ENCODE peak calls at places on chromosomes 3 and 15, in seven cellular contexts. F, G, Z, I, Y, V and M are unnamed samples.

GRCh38 chr15:38620851-38621594 is 56.4 kb upstream of the RASGRP1 start:
- DNase-seq in F (no peak), G (no peak), Z (no peak), I (no peak), Y (no peak), V (no peak), M (no peak)

GRCh38 chr3:41357271-41357670 is 158.0 kb downstream of the CTNNB1 start:
- DNase-seq in F (no peak), G (no peak), Z (no peak), I (no peak), Y (no peak), V (no peak), M (no peak)

GRCh38 chr3:9168230-9168629 is 81.2 kb downstream of the SRGAP3 start:
- DNase-seq in F (peak; percentile 60), G (no peak), Z (no peak), I (peak; percentile 84), Y (no peak), V (no peak), M (no peak)

GRCh38 chr3:64248247-64248646 is 23.0 kb upstream of the PRICKLE2 start:
- DNase-seq in F (no peak), G (no peak), Z (no peak), I (peak; percentile 7), Y (no peak), V (no peak), M (no peak)

GRCh38 chr15:75648156-75649000 is 666 bp downstream of the SNX33 start:
- DNase-seq in F (peak; percentile 88), G (peak; percentile 56), Z (peak; percentile 53), I (no peak), Y (no peak), V (peak; percentile 48), M (no peak)

GRCh38 chr15:55590788-55591187 is 2.6 kb upstream of the PYGO1 start:
- DNase-seq in F (no peak), G (no peak), Z (no peak), I (no peak), Y (no peak), V (no peak), M (no peak)

GRCh38 chr15:57288926-57289650 is 87.2 kb upstream of the CGNL1 start:
- DNase-seq in F (no peak), G (no peak), Z (peak; percentile 18), I (no peak), Y (no peak), V (no peak), M (no peak)

GRCh38 chr3:48563382-48563918 is at the start of gene UCN2:
- DNase-seq in F (no peak), G (no peak), Z (peak; percentile 47), I (no peak), Y (peak; percentile 30), V (no peak), M (no peak)

GRCh38 chr15:91864669-91865068 is 11.2 kb downstream of the SLCO3A1 start:
- DNase-seq in F (no peak), G (no peak), Z (no peak), I (no peak), Y (no peak), V (no peak), M (no peak)

GRCh38 chr3:169342652-169343051 is 320.9 kb downstream of the MECOM start:
- DNase-seq in F (peak; percentile 21), G (no peak), Z (no peak), I (no peak), Y (peak; percentile 13), V (no peak), M (no peak)

GRCh38 chr3:135007622-135008021 is 212.6 kb downstream of the EPHB1 start:
- DNase-seq in F (no peak), G (no peak), Z (no peak), I (no peak), Y (no peak), V (no peak), M (no peak)

GRCh38 chr15:42674472-42674871 is 62.5 kb downstream of the CDAN1 start:
- DNase-seq in F (no peak), G (no peak), Z (no peak), I (no peak), Y (no peak), V (no peak), M (no peak)

GRCh38 chr15:89325039-89325803 is 9.4 kb downstream of the POLG start:
- DNase-seq in F (no peak), G (no peak), Z (no peak), I (no peak), Y (no peak), V (no peak), M (no peak)

DNA sequence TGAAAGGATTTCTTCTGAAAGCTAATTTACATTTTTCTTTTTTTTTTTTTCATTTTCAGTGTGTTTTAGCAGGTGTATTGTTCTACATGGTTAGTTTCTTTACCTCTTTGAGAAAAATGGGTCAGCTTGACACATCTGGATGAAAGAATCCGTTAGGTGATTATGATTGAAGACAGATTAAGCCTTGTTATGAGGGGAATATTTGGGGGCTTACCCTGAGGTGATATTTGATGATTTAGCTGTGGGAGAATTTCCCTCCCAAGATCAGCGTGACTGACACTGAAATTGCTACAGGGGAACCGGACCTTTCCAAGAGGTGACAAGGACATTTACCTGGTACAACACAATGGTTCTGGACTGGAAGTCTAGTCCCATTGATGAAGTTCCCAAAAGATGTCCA is 147.5 kb downstream of the NFKBIZ start:
- DNase-seq in F (no peak), G (no peak), Z (no peak), I (no peak), Y (no peak), V (no peak), M (no peak)
- H3K9me3 ChIP-seq in F (no peaks in the 10 kb centered on the region), G (no peaks in the 10 kb centered on the region), Z (no peaks in the 10 kb centered on the region), I (no peaks in the 10 kb centered on the region), Y (no peaks in the 10 kb centered on the region), V (no peaks in the 10 kb centered on the region), M (no peaks in the 10 kb centered on the region)

GRCh38 chr3:12719984-12720656 is 38.9 kb downstream of the TMEM40 start:
- DNase-seq in F (peak; percentile 93), G (peak; percentile 83), Z (peak; percentile 93), I (no peak), Y (peak; percentile 84), V (peak; percentile 76), M (peak; percentile 62)
- H3K4me3 ChIP-seq in F (no peak overlapping the region), G (peak overlapping the region; percentile 23), Z (peak overlapping the region; percentile 52), I (no peak overlapping the region), Y (peak overlapping the region; percentile 23), V (peak overlapping the region; percentile 32), M (peak overlapping the region; percentile 49)

DNA sequence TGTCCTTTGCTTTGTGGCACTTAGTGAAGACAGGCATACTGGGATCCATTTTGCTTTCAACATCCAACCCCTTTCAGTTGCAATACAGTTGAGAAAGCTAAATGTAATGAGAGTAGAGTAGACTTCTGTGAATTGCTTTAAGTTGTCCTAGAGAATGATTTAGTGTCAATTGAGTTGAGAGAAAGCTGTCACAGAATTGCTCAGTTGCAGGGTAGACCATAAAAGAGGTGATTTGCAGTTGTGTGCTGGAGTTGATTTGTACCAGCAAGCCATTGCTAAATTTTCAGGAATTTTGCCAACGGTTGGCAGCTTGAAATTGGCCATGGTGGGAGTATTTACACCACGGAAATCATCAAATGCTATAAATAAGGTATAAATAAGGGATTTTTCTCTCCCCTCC is 2.2 kb downstream of the ABHD5 start:
- DNase-seq in F (no peak), G (no peak), Z (no peak), I (no peak), Y (peak; percentile 56), V (no peak), M (no peak)
- H3K4me1 ChIP-seq in F (peaks cover 29% of the 10 kb centered on the region), G (peaks cover 41% of the 10 kb centered on the region), Z (peaks cover 9% of the 10 kb centered on the region), I (peaks cover 8% of the 10 kb centered on the region), Y (peaks cover 20% of the 10 kb centered on the region), V (peaks cover 84% of the 10 kb centered on the region), M (no peaks in the 10 kb centered on the region)

GRCh38 chr3:129897026-129897425 is 3.5 kb upstream of the TMCC1 start:
- DNase-seq in F (no peak), G (no peak), Z (no peak), I (no peak), Y (no peak), V (no peak), M (no peak)
- H3K9me3 ChIP-seq in F (no peaks in the 10 kb centered on the region), G (no peaks in the 10 kb centered on the region), Z (no peaks in the 10 kb centered on the region), I (no peaks in the 10 kb centered on the region), Y (no peaks in the 10 kb centered on the region), V (no peaks in the 10 kb centered on the region), M (no peaks in the 10 kb centered on the region)

GRCh38 chr15:59941612-59942011 is 62.5 kb upstream of the FOXB1 start:
- DNase-seq in F (peak; percentile 61), G (no peak), Z (no peak), I (no peak), Y (peak; percentile 7), V (no peak), M (no peak)
- H3K4me3 ChIP-seq in F (no peak overlapping the region), G (no peak overlapping the region), Z (no peak overlapping the region), I (no peak overlapping the region), Y (no peak overlapping the region), V (no peak overlapping the region), M (no peak overlapping the region)

DNA sequence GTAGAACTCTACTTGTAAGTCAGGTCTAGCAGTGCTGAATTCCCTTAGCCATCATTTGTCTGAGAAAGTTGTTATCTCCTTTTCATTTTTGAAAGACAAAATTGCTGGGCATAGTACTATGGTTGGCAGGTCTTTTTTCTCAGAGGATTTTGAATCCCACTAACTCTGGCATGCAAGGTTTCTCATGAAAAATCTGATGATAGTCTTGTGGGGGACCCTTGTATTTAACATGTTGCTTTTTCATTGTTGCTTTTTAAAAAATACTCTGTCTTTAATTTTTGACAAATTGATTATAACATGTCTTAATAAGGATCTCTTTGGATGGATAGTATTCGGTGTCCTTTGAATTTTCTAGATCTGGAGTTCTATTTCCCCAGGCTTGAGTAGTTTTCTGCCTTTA is 120.9 kb downstream of the NR2E3 start:
- DNase-seq in F (no peak), G (no peak), Z (no peak), I (no peak), Y (no peak), V (no peak), M (no peak)
- H3K4me1 ChIP-seq in F (no peaks in the 10 kb centered on the region), G (no peaks in the 10 kb centered on the region), Z (no peaks in the 10 kb centered on the region), I (no peaks in the 10 kb centered on the region), Y (no peaks in the 10 kb centered on the region), V (no peaks in the 10 kb centered on the region), M (no peaks in the 10 kb centered on the region)

DNA sequence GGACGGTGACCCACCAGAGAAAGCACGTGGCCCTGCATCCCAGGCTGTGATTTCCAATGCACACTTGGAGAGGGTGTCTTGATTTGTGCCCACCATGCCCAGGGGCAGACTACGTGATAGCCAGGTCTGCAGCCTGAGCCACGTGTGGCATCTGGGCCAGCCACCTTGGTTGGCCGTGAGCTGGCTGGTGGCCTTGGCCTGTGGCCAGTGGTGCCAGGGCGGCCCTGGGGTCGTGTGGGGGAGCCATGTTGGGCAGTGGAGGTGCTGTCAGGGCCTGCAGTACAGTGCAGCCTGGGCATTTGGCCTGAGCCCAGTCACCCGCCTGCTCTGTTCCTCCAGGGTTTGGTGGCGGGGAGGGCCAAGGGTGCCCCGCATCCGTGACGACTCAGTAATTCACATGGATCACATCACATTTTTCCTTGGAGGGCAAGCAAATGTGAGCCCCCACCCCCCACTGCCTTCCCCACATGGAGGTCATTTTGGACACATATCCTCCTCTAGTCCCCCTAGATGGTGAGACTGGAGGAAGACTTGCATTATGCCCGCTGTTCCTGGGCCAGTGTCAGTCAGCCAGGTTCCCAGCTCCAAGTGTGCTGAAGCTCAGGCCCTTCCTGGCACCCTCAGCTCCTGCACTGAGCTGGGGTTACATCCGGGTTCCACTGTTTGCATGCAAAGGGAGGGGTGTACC is 201.4 kb downstream of the UBE3A start:
- DNase-seq in F (no peak), G (no peak), Z (no peak), I (no peak), Y (no peak), V (no peak), M (no peak)
- H3K9me3 ChIP-seq in F (no peaks in the 10 kb centered on the region), G (no peaks in the 10 kb centered on the region), Z (no peaks in the 10 kb centered on the region), I (no peaks in the 10 kb centered on the region), Y (peaks cover 34% of the 10 kb centered on the region), V (peaks cover 96% of the 10 kb centered on the region), M (peaks cover 3% of the 10 kb centered on the region)

GRCh38 chr3:190320594-190321362 is 1.5 kb downstream of the CLDN1 start:
- DNase-seq in F (no peak), G (no peak), Z (no peak), I (no peak), Y (no peak), V (no peak), M (no peak)
- H3K4me3 ChIP-seq in F (no peak overlapping the region), G (peak overlapping the region; percentile 96), Z (peak overlapping the region; percentile 55), I (no peak overlapping the region), Y (peak overlapping the region; percentile 78), V (no peak overlapping the region), M (no peak overlapping the region)